ENCODE peak calls at places on chromosomes 5 and 9, in nine cellular contexts. One of them, this sample, is unnamed.

GRCh38 chr9:20300430-20301115 is 321.7 kb downstream of the MLLT3 start:
- DNase-seq in cardiac muscle cell: no peak
- DNase-seq in right atrium auricular region: no peak
- DNase-seq in CD8-positive, alpha-beta T cell: no peak
- DNase-seq in left lung: no peak
- DNase-seq in lower lobe of right lung: no peak
- DNase-seq in adrenal gland: no peak
- DNase-seq in pancreas: no peak
- DNase-seq in SK-N-SH: no peak
- DNase-seq in this sample: no peak

GRCh38 chr5:40689442-40689841 is 9.7 kb downstream of the PTGER4 start:
- DNase-seq in cardiac muscle cell: peak; percentile 93
- DNase-seq in right atrium auricular region: no peak
- DNase-seq in CD8-positive, alpha-beta T cell: no peak
- DNase-seq in left lung: no peak
- DNase-seq in lower lobe of right lung: no peak
- DNase-seq in adrenal gland: peak; percentile 32
- DNase-seq in pancreas: no peak
- DNase-seq in SK-N-SH: no peak
- DNase-seq in this sample: no peak

GRCh38 chr5:78760411-78761169 is 112.0 kb upstream of the LHFPL2 start:
- DNase-seq in cardiac muscle cell: no peak
- DNase-seq in right atrium auricular region: no peak
- DNase-seq in CD8-positive, alpha-beta T cell: no peak
- DNase-seq in left lung: no peak
- DNase-seq in lower lobe of right lung: no peak
- DNase-seq in adrenal gland: no peak
- DNase-seq in pancreas: no peak
- DNase-seq in SK-N-SH: no peak
- DNase-seq in this sample: no peak

GRCh38 chr9:126880947-126881332 is 20.5 kb downstream of the ZBTB34 start:
- DNase-seq in cardiac muscle cell: no peak
- DNase-seq in right atrium auricular region: no peak
- DNase-seq in CD8-positive, alpha-beta T cell: no peak
- DNase-seq in left lung: no peak
- DNase-seq in lower lobe of right lung: no peak
- DNase-seq in adrenal gland: no peak
- DNase-seq in pancreas: no peak
- DNase-seq in SK-N-SH: no peak
- DNase-seq in this sample: no peak

GRCh38 chr5:124746916-124747769 is 704 bp upstream of the ZNF608 start:
- DNase-seq in cardiac muscle cell: peak; percentile 98
- DNase-seq in right atrium auricular region: peak; percentile 87
- DNase-seq in CD8-positive, alpha-beta T cell: no peak
- DNase-seq in left lung: peak; percentile 83
- DNase-seq in lower lobe of right lung: peak; percentile 75
- DNase-seq in adrenal gland: peak; percentile 83
- DNase-seq in pancreas: peak; percentile 72
- DNase-seq in SK-N-SH: peak; percentile 61
- DNase-seq in this sample: peak; percentile 92

GRCh38 chr5:176929654-176930053 is 30.5 kb upstream of the HK3 start:
- DNase-seq in cardiac muscle cell: no peak
- DNase-seq in right atrium auricular region: no peak
- DNase-seq in CD8-positive, alpha-beta T cell: no peak
- DNase-seq in left lung: no peak
- DNase-seq in lower lobe of right lung: no peak
- DNase-seq in adrenal gland: no peak
- DNase-seq in pancreas: no peak
- DNase-seq in SK-N-SH: no peak
- DNase-seq in this sample: no peak

GRCh38 chr9:114050646-114051045 is 27.5 kb downstream of the AMBP start:
- DNase-seq in cardiac muscle cell: no peak
- DNase-seq in right atrium auricular region: no peak
- DNase-seq in CD8-positive, alpha-beta T cell: no peak
- DNase-seq in left lung: no peak
- DNase-seq in lower lobe of right lung: no peak
- DNase-seq in adrenal gland: no peak
- DNase-seq in pancreas: no peak
- DNase-seq in SK-N-SH: no peak
- DNase-seq in this sample: no peak

GRCh38 chr5:135304352-135305221 is 94.4 kb downstream of the MACROH2A1 start:
- DNase-seq in cardiac muscle cell: peak; percentile 15
- DNase-seq in right atrium auricular region: no peak
- DNase-seq in CD8-positive, alpha-beta T cell: no peak
- DNase-seq in left lung: no peak
- DNase-seq in lower lobe of right lung: no peak
- DNase-seq in adrenal gland: no peak
- DNase-seq in pancreas: no peak
- DNase-seq in SK-N-SH: no peak
- DNase-seq in this sample: no peak

GRCh38 chr9:92535940-92536850 is at the start of gene ECM2:
- DNase-seq in cardiac muscle cell: peak; percentile 79
- DNase-seq in right atrium auricular region: no peak
- DNase-seq in CD8-positive, alpha-beta T cell: no peak
- DNase-seq in left lung: no peak
- DNase-seq in lower lobe of right lung: no peak
- DNase-seq in adrenal gland: no peak
- DNase-seq in pancreas: no peak
- DNase-seq in SK-N-SH: no peak
- DNase-seq in this sample: no peak

GRCh38 chr9:105132576-105132975 is 111.9 kb upstream of the SLC44A1 start:
- DNase-seq in cardiac muscle cell: peak; percentile 32
- DNase-seq in right atrium auricular region: no peak
- DNase-seq in CD8-positive, alpha-beta T cell: no peak
- DNase-seq in left lung: no peak
- DNase-seq in lower lobe of right lung: no peak
- DNase-seq in adrenal gland: peak; percentile 30
- DNase-seq in pancreas: no peak
- DNase-seq in SK-N-SH: no peak
- DNase-seq in this sample: no peak

GRCh38 chr9:124810513-124811355 is 33.8 kb downstream of the OLFML2A start:
- DNase-seq in cardiac muscle cell: peak; percentile 74
- DNase-seq in right atrium auricular region: no peak
- DNase-seq in CD8-positive, alpha-beta T cell: no peak
- DNase-seq in left lung: no peak
- DNase-seq in lower lobe of right lung: no peak
- DNase-seq in adrenal gland: no peak
- DNase-seq in pancreas: no peak
- DNase-seq in SK-N-SH: peak; percentile 27
- DNase-seq in this sample: peak; percentile 78
- H3K27ac ChIP-seq in cardiac muscle cell: peak overlapping the region; percentile 30
- H3K27ac ChIP-seq in right atrium auricular region: peak overlapping the region; percentile 9
- H3K27ac ChIP-seq in CD8-positive, alpha-beta T cell: no peak overlapping the region
- H3K27ac ChIP-seq in left lung: no peak overlapping the region
- H3K27ac ChIP-seq in lower lobe of right lung: no peak overlapping the region
- H3K27ac ChIP-seq in adrenal gland: no peak overlapping the region
- H3K27ac ChIP-seq in pancreas: no peak overlapping the region
- H3K27ac ChIP-seq in SK-N-SH: peak overlapping the region; percentile 53
- H3K27ac ChIP-seq in this sample: no peak overlapping the region

DNA sequence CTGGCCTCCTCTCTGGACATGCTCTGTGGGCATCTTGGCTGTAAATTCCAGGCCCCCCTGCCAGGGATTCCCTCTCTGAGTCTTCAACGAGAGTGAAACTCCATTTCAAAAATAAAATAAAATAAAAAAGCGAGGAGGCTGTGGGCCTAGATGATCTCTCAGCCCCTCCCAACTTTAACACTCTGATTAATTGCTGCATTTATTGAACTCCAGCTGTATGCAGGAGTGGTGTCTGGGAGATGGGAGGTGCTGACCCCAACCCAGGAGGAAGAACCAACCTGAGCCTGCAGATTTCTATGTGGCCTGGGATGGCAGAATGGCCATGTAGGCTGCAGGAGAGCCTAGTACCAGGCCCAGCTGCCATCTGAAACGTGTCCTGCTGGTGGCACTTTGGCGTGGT is 154.5 kb upstream of the IER5L start:
- DNase-seq in cardiac muscle cell: no peak
- DNase-seq in right atrium auricular region: no peak
- DNase-seq in CD8-positive, alpha-beta T cell: no peak
- DNase-seq in left lung: no peak
- DNase-seq in lower lobe of right lung: no peak
- DNase-seq in adrenal gland: no peak
- DNase-seq in pancreas: no peak
- DNase-seq in SK-N-SH: no peak
- DNase-seq in this sample: no peak
- H3K27ac ChIP-seq in cardiac muscle cell: peak overlapping the region; percentile 75
- H3K27ac ChIP-seq in right atrium auricular region: peak overlapping the region; percentile 24
- H3K27ac ChIP-seq in CD8-positive, alpha-beta T cell: no peak overlapping the region
- H3K27ac ChIP-seq in left lung: peak overlapping the region; percentile 95
- H3K27ac ChIP-seq in lower lobe of right lung: peak overlapping the region; percentile 51
- H3K27ac ChIP-seq in adrenal gland: peak overlapping the region; percentile 22
- H3K27ac ChIP-seq in pancreas: peak overlapping the region; percentile 82
- H3K27ac ChIP-seq in SK-N-SH: peak overlapping the region; percentile 54
- H3K27ac ChIP-seq in this sample: no peak overlapping the region

GRCh38 chr5:14337603-14338002 is 194.5 kb downstream of the TRIO start:
- DNase-seq in cardiac muscle cell: no peak
- DNase-seq in right atrium auricular region: no peak
- DNase-seq in CD8-positive, alpha-beta T cell: no peak
- DNase-seq in left lung: no peak
- DNase-seq in lower lobe of right lung: no peak
- DNase-seq in adrenal gland: no peak
- DNase-seq in pancreas: no peak
- DNase-seq in SK-N-SH: no peak
- DNase-seq in this sample: no peak
- H3K27ac ChIP-seq in cardiac muscle cell: no peak overlapping the region
- H3K27ac ChIP-seq in right atrium auricular region: no peak overlapping the region
- H3K27ac ChIP-seq in CD8-positive, alpha-beta T cell: no peak overlapping the region
- H3K27ac ChIP-seq in left lung: no peak overlapping the region
- H3K27ac ChIP-seq in lower lobe of right lung: no peak overlapping the region
- H3K27ac ChIP-seq in adrenal gland: no peak overlapping the region
- H3K27ac ChIP-seq in pancreas: no peak overlapping the region
- H3K27ac ChIP-seq in SK-N-SH: no peak overlapping the region
- H3K27ac ChIP-seq in this sample: no peak overlapping the region

GRCh38 chr9:134190232-134191121 is 26.1 kb upstream of the RNU6ATAC start:
- DNase-seq in cardiac muscle cell: no peak
- DNase-seq in right atrium auricular region: no peak
- DNase-seq in CD8-positive, alpha-beta T cell: no peak
- DNase-seq in left lung: peak; percentile 24
- DNase-seq in lower lobe of right lung: no peak
- DNase-seq in adrenal gland: no peak
- DNase-seq in pancreas: no peak
- DNase-seq in SK-N-SH: peak; percentile 20
- DNase-seq in this sample: no peak

GRCh38 chr9:134189475-134190231 is 25.3 kb upstream of the RNU6ATAC start:
- DNase-seq in cardiac muscle cell: no peak
- DNase-seq in right atrium auricular region: no peak
- DNase-seq in CD8-positive, alpha-beta T cell: no peak
- DNase-seq in left lung: peak; percentile 24
- DNase-seq in lower lobe of right lung: no peak
- DNase-seq in adrenal gland: no peak
- DNase-seq in pancreas: no peak
- DNase-seq in SK-N-SH: peak; percentile 25
- DNase-seq in this sample: no peak

GRCh38 chr9:134192951-134193731 is 28.8 kb upstream of the RNU6ATAC start:
- DNase-seq in cardiac muscle cell: no peak
- DNase-seq in right atrium auricular region: no peak
- DNase-seq in CD8-positive, alpha-beta T cell: peak; percentile 15
- DNase-seq in left lung: peak; percentile 68
- DNase-seq in lower lobe of right lung: peak; percentile 63
- DNase-seq in adrenal gland: no peak
- DNase-seq in pancreas: no peak
- DNase-seq in SK-N-SH: peak; percentile 17
- DNase-seq in this sample: no peak

GRCh38 chr9:134192311-134192950 is 28.1 kb upstream of the RNU6ATAC start:
- DNase-seq in cardiac muscle cell: no peak
- DNase-seq in right atrium auricular region: no peak
- DNase-seq in CD8-positive, alpha-beta T cell: no peak
- DNase-seq in left lung: peak; percentile 30
- DNase-seq in lower lobe of right lung: peak; percentile 20
- DNase-seq in adrenal gland: no peak
- DNase-seq in pancreas: no peak
- DNase-seq in SK-N-SH: peak; percentile 24
- DNase-seq in this sample: no peak

GRCh38 chr9:134191455-134192209 is 27.3 kb upstream of the RNU6ATAC start:
- DNase-seq in cardiac muscle cell: no peak
- DNase-seq in right atrium auricular region: no peak
- DNase-seq in CD8-positive, alpha-beta T cell: no peak
- DNase-seq in left lung: peak; percentile 2
- DNase-seq in lower lobe of right lung: no peak
- DNase-seq in adrenal gland: no peak
- DNase-seq in pancreas: no peak
- DNase-seq in SK-N-SH: peak; percentile 18
- DNase-seq in this sample: no peak
- H3K27ac ChIP-seq in cardiac muscle cell: no peak overlapping the region
- H3K27ac ChIP-seq in right atrium auricular region: no peak overlapping the region
- H3K27ac ChIP-seq in CD8-positive, alpha-beta T cell: no peak overlapping the region
- H3K27ac ChIP-seq in left lung: no peak overlapping the region
- H3K27ac ChIP-seq in lower lobe of right lung: no peak overlapping the region
- H3K27ac ChIP-seq in adrenal gland: no peak overlapping the region
- H3K27ac ChIP-seq in pancreas: no peak overlapping the region
- H3K27ac ChIP-seq in SK-N-SH: no peak overlapping the region
- H3K27ac ChIP-seq in this sample: no peak overlapping the region

GRCh38 chr5:109410389-109411174 is 808 bp upstream of the PJA2 start:
- DNase-seq in cardiac muscle cell: peak; percentile 91
- DNase-seq in right atrium auricular region: peak; percentile 84
- DNase-seq in CD8-positive, alpha-beta T cell: peak; percentile 54
- DNase-seq in left lung: peak; percentile 84
- DNase-seq in lower lobe of right lung: peak; percentile 87
- DNase-seq in adrenal gland: peak; percentile 81
- DNase-seq in pancreas: peak; percentile 72
- DNase-seq in SK-N-SH: peak; percentile 48
- DNase-seq in this sample: peak; percentile 20

GRCh38 chr5:109411627-109412026 is 1.9 kb upstream of the PJA2 start:
- DNase-seq in cardiac muscle cell: peak; percentile 86
- DNase-seq in right atrium auricular region: no peak
- DNase-seq in CD8-positive, alpha-beta T cell: no peak
- DNase-seq in left lung: no peak
- DNase-seq in lower lobe of right lung: no peak
- DNase-seq in adrenal gland: no peak
- DNase-seq in pancreas: no peak
- DNase-seq in SK-N-SH: no peak
- DNase-seq in this sample: no peak

GRCh38 chr5:109411175-109411514 is 1.4 kb upstream of the PJA2 start:
- DNase-seq in cardiac muscle cell: no peak
- DNase-seq in right atrium auricular region: no peak
- DNase-seq in CD8-positive, alpha-beta T cell: no peak
- DNase-seq in left lung: no peak
- DNase-seq in lower lobe of right lung: no peak
- DNase-seq in adrenal gland: no peak
- DNase-seq in pancreas: no peak
- DNase-seq in SK-N-SH: no peak
- DNase-seq in this sample: no peak

GRCh38 chr5:109413463-109413862 is 3.7 kb upstream of the PJA2 start:
- DNase-seq in cardiac muscle cell: peak; percentile 40
- DNase-seq in right atrium auricular region: no peak
- DNase-seq in CD8-positive, alpha-beta T cell: no peak
- DNase-seq in left lung: no peak
- DNase-seq in lower lobe of right lung: no peak
- DNase-seq in adrenal gland: no peak
- DNase-seq in pancreas: peak; percentile 58
- DNase-seq in SK-N-SH: no peak
- DNase-seq in this sample: no peak

DNA sequence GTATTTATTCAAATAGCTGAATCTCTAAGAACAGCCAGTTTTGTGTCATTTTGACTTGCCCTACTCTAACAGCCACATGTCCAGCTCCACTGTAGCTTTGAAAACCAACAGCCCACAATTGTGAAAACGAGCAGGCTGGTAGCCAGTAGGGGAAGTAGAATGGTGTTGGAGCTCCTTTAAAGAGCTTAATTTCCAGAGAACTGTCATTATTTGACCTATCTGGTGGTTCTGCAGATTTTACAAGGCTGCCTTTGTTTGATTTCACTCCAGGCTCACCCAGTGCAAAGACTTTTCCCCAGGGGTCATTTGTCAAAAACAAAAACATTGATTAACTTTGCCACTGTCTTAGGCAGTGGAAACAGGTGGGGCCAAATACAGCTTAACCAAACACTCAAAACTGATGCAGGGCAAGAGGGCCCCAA is 3.2 kb upstream of the PJA2 start:
- DNase-seq in cardiac muscle cell: no peak
- DNase-seq in right atrium auricular region: no peak
- DNase-seq in CD8-positive, alpha-beta T cell: no peak
- DNase-seq in left lung: no peak
- DNase-seq in lower lobe of right lung: no peak
- DNase-seq in adrenal gland: no peak
- DNase-seq in pancreas: no peak
- DNase-seq in SK-N-SH: no peak
- DNase-seq in this sample: no peak
- H3K27ac ChIP-seq in cardiac muscle cell: peak overlapping the region; percentile 81
- H3K27ac ChIP-seq in right atrium auricular region: peak overlapping the region; percentile 40
- H3K27ac ChIP-seq in CD8-positive, alpha-beta T cell: no peak overlapping the region
- H3K27ac ChIP-seq in left lung: no peak overlapping the region
- H3K27ac ChIP-seq in lower lobe of right lung: no peak overlapping the region
- H3K27ac ChIP-seq in adrenal gland: no peak overlapping the region
- H3K27ac ChIP-seq in pancreas: peak overlapping the region; percentile 7
- H3K27ac ChIP-seq in SK-N-SH: peak overlapping the region; percentile 22
- H3K27ac ChIP-seq in this sample: no peak overlapping the region

This sample was measured in iPS DF 6.9.